ENCODE peak calls at places on chromosomes 13 and 19, in four cellular contexts. One of them, this sample, is unnamed.

GRCh38 chr13:94708031-94708571 is 4.2 kb downstream of the SOX21 start:
- DNase-seq in stimulated activated CD4-positive, alpha-beta T cell treated with anti-CD3 and anti-CD28 coated beads, Interleukin-12 subunit alpha, Interleukin-12 subunit beta, amount 100 ng/mL, for 24 hours: no peak
- DNase-seq in right cardiac atrium: no peak
- DNase-seq in astrocyte of the spinal cord: peak; percentile 9
- DNase-seq in this sample: no peak

GRCh38 chr19:33412617-33413425 is 39.3 kb downstream of the CEBPG start:
- DNase-seq in stimulated activated CD4-positive, alpha-beta T cell treated with anti-CD3 and anti-CD28 coated beads, Interleukin-12 subunit alpha, Interleukin-12 subunit beta, amount 100 ng/mL, for 24 hours: no peak
- DNase-seq in right cardiac atrium: peak; percentile 33
- DNase-seq in astrocyte of the spinal cord: no peak
- DNase-seq in this sample: peak; percentile 21

GRCh38 chr19:16566161-16566560 is 6.1 kb downstream of the SLC35E1 start:
- DNase-seq in stimulated activated CD4-positive, alpha-beta T cell treated with anti-CD3 and anti-CD28 coated beads, Interleukin-12 subunit alpha, Interleukin-12 subunit beta, amount 100 ng/mL, for 24 hours: peak; percentile 39
- DNase-seq in right cardiac atrium: peak; percentile 41
- DNase-seq in astrocyte of the spinal cord: no peak
- DNase-seq in this sample: no peak

GRCh38 chr19:4669723-4670480 is at the start of gene MYDGF:
- DNase-seq in stimulated activated CD4-positive, alpha-beta T cell treated with anti-CD3 and anti-CD28 coated beads, Interleukin-12 subunit alpha, Interleukin-12 subunit beta, amount 100 ng/mL, for 24 hours: peak; percentile 93
- DNase-seq in right cardiac atrium: peak; percentile 98
- DNase-seq in astrocyte of the spinal cord: peak; percentile 88
- DNase-seq in this sample: peak; percentile 96

GRCh38 chr13:48165063-48165462 is 67.9 kb upstream of the ITM2B start:
- DNase-seq in stimulated activated CD4-positive, alpha-beta T cell treated with anti-CD3 and anti-CD28 coated beads, Interleukin-12 subunit alpha, Interleukin-12 subunit beta, amount 100 ng/mL, for 24 hours: no peak
- DNase-seq in right cardiac atrium: no peak
- DNase-seq in astrocyte of the spinal cord: no peak
- DNase-seq in this sample: no peak

GRCh38 chr13:114046447-114046846 is 72.6 kb upstream of the C13orf46 start:
- DNase-seq in stimulated activated CD4-positive, alpha-beta T cell treated with anti-CD3 and anti-CD28 coated beads, Interleukin-12 subunit alpha, Interleukin-12 subunit beta, amount 100 ng/mL, for 24 hours: no peak
- DNase-seq in right cardiac atrium: no peak
- DNase-seq in astrocyte of the spinal cord: no peak
- DNase-seq in this sample: peak; percentile 17

GRCh38 chr19:46529622-46530451 is 34.2 kb upstream of the PNMA8B start:
- DNase-seq in stimulated activated CD4-positive, alpha-beta T cell treated with anti-CD3 and anti-CD28 coated beads, Interleukin-12 subunit alpha, Interleukin-12 subunit beta, amount 100 ng/mL, for 24 hours: peak; percentile 65
- DNase-seq in right cardiac atrium: peak; percentile 85
- DNase-seq in astrocyte of the spinal cord: peak; percentile 57
- DNase-seq in this sample: peak; percentile 82

GRCh38 chr13:40408602-40409001 is 257.8 kb downstream of the FOXO1 start:
- DNase-seq in stimulated activated CD4-positive, alpha-beta T cell treated with anti-CD3 and anti-CD28 coated beads, Interleukin-12 subunit alpha, Interleukin-12 subunit beta, amount 100 ng/mL, for 24 hours: no peak
- DNase-seq in right cardiac atrium: no peak
- DNase-seq in astrocyte of the spinal cord: peak; percentile 22
- DNase-seq in this sample: no peak

GRCh38 chr13:26679945-26680516 is 80.6 kb downstream of the GPR12 start:
- DNase-seq in stimulated activated CD4-positive, alpha-beta T cell treated with anti-CD3 and anti-CD28 coated beads, Interleukin-12 subunit alpha, Interleukin-12 subunit beta, amount 100 ng/mL, for 24 hours: no peak
- DNase-seq in right cardiac atrium: no peak
- DNase-seq in astrocyte of the spinal cord: peak; percentile 39
- DNase-seq in this sample: no peak

GRCh38 chr19:29287061-29287460 is 74.1 kb upstream of the UQCRFS1 start:
- DNase-seq in stimulated activated CD4-positive, alpha-beta T cell treated with anti-CD3 and anti-CD28 coated beads, Interleukin-12 subunit alpha, Interleukin-12 subunit beta, amount 100 ng/mL, for 24 hours: no peak
- DNase-seq in right cardiac atrium: no peak
- DNase-seq in astrocyte of the spinal cord: no peak
- DNase-seq in this sample: no peak

GRCh38 chr13:106118050-106118449 is 417.4 kb downstream of the EFNB2 start:
- DNase-seq in stimulated activated CD4-positive, alpha-beta T cell treated with anti-CD3 and anti-CD28 coated beads, Interleukin-12 subunit alpha, Interleukin-12 subunit beta, amount 100 ng/mL, for 24 hours: no peak
- DNase-seq in right cardiac atrium: no peak
- DNase-seq in astrocyte of the spinal cord: no peak
- DNase-seq in this sample: no peak

GRCh38 chr19:19021115-19021514 is 12.2 kb downstream of the SUGP2 start:
- DNase-seq in stimulated activated CD4-positive, alpha-beta T cell treated with anti-CD3 and anti-CD28 coated beads, Interleukin-12 subunit alpha, Interleukin-12 subunit beta, amount 100 ng/mL, for 24 hours: no peak
- DNase-seq in right cardiac atrium: no peak
- DNase-seq in astrocyte of the spinal cord: peak; percentile 46
- DNase-seq in this sample: no peak

GRCh38 chr19:38644719-38645118 is 2.7 kb upstream of the ACTN4 start:
- DNase-seq in stimulated activated CD4-positive, alpha-beta T cell treated with anti-CD3 and anti-CD28 coated beads, Interleukin-12 subunit alpha, Interleukin-12 subunit beta, amount 100 ng/mL, for 24 hours: no peak
- DNase-seq in right cardiac atrium: no peak
- DNase-seq in astrocyte of the spinal cord: no peak
- DNase-seq in this sample: no peak

GRCh38 chr19:42286349-42287016 is 15.4 kb upstream of the PRR19 start:
- DNase-seq in stimulated activated CD4-positive, alpha-beta T cell treated with anti-CD3 and anti-CD28 coated beads, Interleukin-12 subunit alpha, Interleukin-12 subunit beta, amount 100 ng/mL, for 24 hours: no peak
- DNase-seq in right cardiac atrium: peak; percentile 86
- DNase-seq in astrocyte of the spinal cord: peak; percentile 48
- DNase-seq in this sample: peak; percentile 64

GRCh38 chr13:59425211-59425721 is 738.5 kb downstream of the DIAPH3 start:
- DNase-seq in stimulated activated CD4-positive, alpha-beta T cell treated with anti-CD3 and anti-CD28 coated beads, Interleukin-12 subunit alpha, Interleukin-12 subunit beta, amount 100 ng/mL, for 24 hours: no peak
- DNase-seq in right cardiac atrium: no peak
- DNase-seq in astrocyte of the spinal cord: peak; percentile 74
- DNase-seq in this sample: no peak

GRCh38 chr13:113187263-113187669 is 21.2 kb downstream of the PCID2 start:
- DNase-seq in stimulated activated CD4-positive, alpha-beta T cell treated with anti-CD3 and anti-CD28 coated beads, Interleukin-12 subunit alpha, Interleukin-12 subunit beta, amount 100 ng/mL, for 24 hours: peak; percentile 66
- DNase-seq in right cardiac atrium: peak; percentile 87
- DNase-seq in astrocyte of the spinal cord: peak; percentile 99
- DNase-seq in this sample: peak; percentile 90

GRCh38 chr19:16588824-16589577 is 16.8 kb upstream of the SLC35E1 start:
- DNase-seq in stimulated activated CD4-positive, alpha-beta T cell treated with anti-CD3 and anti-CD28 coated beads, Interleukin-12 subunit alpha, Interleukin-12 subunit beta, amount 100 ng/mL, for 24 hours: no peak
- DNase-seq in right cardiac atrium: no peak
- DNase-seq in astrocyte of the spinal cord: no peak
- DNase-seq in this sample: no peak

GRCh38 chr19:925912-926594 is at the start of gene ARID3A:
- DNase-seq in stimulated activated CD4-positive, alpha-beta T cell treated with anti-CD3 and anti-CD28 coated beads, Interleukin-12 subunit alpha, Interleukin-12 subunit beta, amount 100 ng/mL, for 24 hours: no peak
- DNase-seq in right cardiac atrium: peak; percentile 82
- DNase-seq in astrocyte of the spinal cord: no peak
- DNase-seq in this sample: peak; percentile 76

GRCh38 chr19:44807162-44807561 is 1.7 kb upstream of the BCAM start:
- DNase-seq in stimulated activated CD4-positive, alpha-beta T cell treated with anti-CD3 and anti-CD28 coated beads, Interleukin-12 subunit alpha, Interleukin-12 subunit beta, amount 100 ng/mL, for 24 hours: no peak
- DNase-seq in right cardiac atrium: peak; percentile 37
- DNase-seq in astrocyte of the spinal cord: no peak
- DNase-seq in this sample: no peak

GRCh38 chr13:40495620-40496001 is 170.8 kb downstream of the FOXO1 start:
- DNase-seq in stimulated activated CD4-positive, alpha-beta T cell treated with anti-CD3 and anti-CD28 coated beads, Interleukin-12 subunit alpha, Interleukin-12 subunit beta, amount 100 ng/mL, for 24 hours: no peak
- DNase-seq in right cardiac atrium: no peak
- DNase-seq in astrocyte of the spinal cord: no peak
- DNase-seq in this sample: no peak

GRCh38 chr19:46958542-46958941 is 61.1 kb upstream of the NPAS1 start:
- DNase-seq in stimulated activated CD4-positive, alpha-beta T cell treated with anti-CD3 and anti-CD28 coated beads, Interleukin-12 subunit alpha, Interleukin-12 subunit beta, amount 100 ng/mL, for 24 hours: no peak
- DNase-seq in right cardiac atrium: no peak
- DNase-seq in astrocyte of the spinal cord: no peak
- DNase-seq in this sample: no peak

GRCh38 chr19:41939861-41940442 is 11.7 kb upstream of the ERFL start:
- DNase-seq in stimulated activated CD4-positive, alpha-beta T cell treated with anti-CD3 and anti-CD28 coated beads, Interleukin-12 subunit alpha, Interleukin-12 subunit beta, amount 100 ng/mL, for 24 hours: no peak
- DNase-seq in right cardiac atrium: no peak
- DNase-seq in astrocyte of the spinal cord: no peak
- DNase-seq in this sample: no peak

GRCh38 chr13:71704650-71705049 is 162.4 kb downstream of the DACH1 start:
- DNase-seq in stimulated activated CD4-positive, alpha-beta T cell treated with anti-CD3 and anti-CD28 coated beads, Interleukin-12 subunit alpha, Interleukin-12 subunit beta, amount 100 ng/mL, for 24 hours: no peak
- DNase-seq in right cardiac atrium: no peak
- DNase-seq in astrocyte of the spinal cord: no peak
- DNase-seq in this sample: no peak

GRCh38 chr13:27919299-27919933 is 384 bp upstream of the PDX1 start:
- DNase-seq in stimulated activated CD4-positive, alpha-beta T cell treated with anti-CD3 and anti-CD28 coated beads, Interleukin-12 subunit alpha, Interleukin-12 subunit beta, amount 100 ng/mL, for 24 hours: no peak
- DNase-seq in right cardiac atrium: no peak
- DNase-seq in astrocyte of the spinal cord: peak; percentile 12
- DNase-seq in this sample: no peak

GRCh38 chr19:56141416-56141992 is 417 bp downstream of the ZNF444 start:
- DNase-seq in stimulated activated CD4-positive, alpha-beta T cell treated with anti-CD3 and anti-CD28 coated beads, Interleukin-12 subunit alpha, Interleukin-12 subunit beta, amount 100 ng/mL, for 24 hours: no peak
- DNase-seq in right cardiac atrium: peak; percentile 69
- DNase-seq in astrocyte of the spinal cord: no peak
- DNase-seq in this sample: no peak

GRCh38 chr13:112583592-112584277 is 4.2 kb downstream of the TUBGCP3 start:
- DNase-seq in stimulated activated CD4-positive, alpha-beta T cell treated with anti-CD3 and anti-CD28 coated beads, Interleukin-12 subunit alpha, Interleukin-12 subunit beta, amount 100 ng/mL, for 24 hours: no peak
- DNase-seq in right cardiac atrium: peak; percentile 56
- DNase-seq in astrocyte of the spinal cord: no peak
- DNase-seq in this sample: peak; percentile 54

GRCh38 chr13:44904982-44905381 is 84.3 kb downstream of the NUFIP1 start:
- DNase-seq in stimulated activated CD4-positive, alpha-beta T cell treated with anti-CD3 and anti-CD28 coated beads, Interleukin-12 subunit alpha, Interleukin-12 subunit beta, amount 100 ng/mL, for 24 hours: no peak
- DNase-seq in right cardiac atrium: peak; percentile 68
- DNase-seq in astrocyte of the spinal cord: peak; percentile 98
- DNase-seq in this sample: peak; percentile 69

This sample was measured in Right ventricle myocardium superior.